ENCODE peak calls at places on chromosomes 6 and 20, in five cellular contexts. Q is MM.1S, P is GM23338, G is SK-N-SH, B is HCT116. S is an unnamed sample.
A peak's percentile ranks its signal among the peaks of the same experiment; 100 is the strongest.

GRCh38 chr6:56343295-56343694 is 95.9 kb upstream of the COL21A1 start:
- DNase-seq in Q (no peak), G (peak; percentile 11), B (no peak), P (no peak), S (no peak)

GRCh38 chr6:55758156-55758942 is 117.0 kb downstream of the BMP5 start:
- DNase-seq in G (no peak), P (no peak), Q (no peak), B (no peak), S (no peak)

GRCh38 chr20:45867811-45868176 is 10.4 kb downstream of the ZSWIM3 start:
- DNase-seq in B (no peak), G (no peak), P (no peak), Q (no peak), S (no peak)

GRCh38 chr6:148109732-148110131 is 232.9 kb upstream of the SASH1 start:
- DNase-seq in B (no peak), P (no peak), G (no peak), Q (no peak), S (no peak)

GRCh38 chr6:26240981-26241770 is 123.8 kb upstream of the BTN3A2 start:
- DNase-seq in B (no peak), Q (no peak), G (no peak), P (peak; percentile 65), S (peak; percentile 45)

GRCh38 chr20:54550776-54551396 is 75.5 kb downstream of the DOK5 start:
- DNase-seq in G (no peak), Q (no peak), B (no peak), P (no peak), S (no peak)

GRCh38 chr20:54469952-54470351 is 5.4 kb upstream of the DOK5 start:
- DNase-seq in P (no peak), Q (no peak), B (no peak), G (no peak), S (no peak)

GRCh38 chr6:89048286-89048923 is 32.1 kb upstream of the PNRC1 start:
- DNase-seq in P (peak; percentile 35), G (no peak), B (no peak), Q (no peak), S (no peak)

GRCh38 chr6:158497620-158498019 is 62.3 kb upstream of the TMEM181 start:
- DNase-seq in P (no peak), G (no peak), Q (no peak), B (no peak), S (peak; percentile 15)

GRCh38 chr6:143506199-143506598 is 5.3 kb downstream of the FUCA2 start:
- DNase-seq in Q (no peak), B (no peak), G (no peak), P (no peak), S (no peak)

GRCh38 chr20:19256085-19256484 is 43.6 kb downstream of the SLC24A3 start:
- DNase-seq in G (no peak), B (no peak), P (no peak), Q (no peak), S (no peak)

GRCh38 chr6:23659125-23659524 is 466.9 kb upstream of the NRSN1 start:
- DNase-seq in P (peak; percentile 77), B (no peak), G (peak; percentile 52), Q (no peak), S (peak; percentile 72)

GRCh38 chr6:72042088-72042487 is 155.7 kb downstream of the RIMS1 start:
- DNase-seq in B (no peak), G (no peak), P (no peak), Q (no peak), S (peak; percentile 9)

GRCh38 chr6:128914051-128914450 is 31.1 kb downstream of the LAMA2 start:
- DNase-seq in B (no peak), P (no peak), G (no peak), Q (no peak), S (no peak)

GRCh38 chr6:43060034-43060754 is 763 bp downstream of the KLC4 start:
- DNase-seq in G (no peak), Q (no peak), P (peak; percentile 66), B (no peak), S (no peak)

GRCh38 chr6:125829433-125829832 is 38.7 kb downstream of the NCOA7 start:
- DNase-seq in P (no peak), B (no peak), Q (no peak), G (no peak), S (no peak)

GRCh38 chr6:15962449-15962764 is 166.5 kb upstream of the MYLIP start:
- DNase-seq in G (no peak), P (peak; percentile 2), B (no peak), Q (no peak), S (no peak)

GRCh38 chr6:135286962-135287525 is 105.9 kb downstream of the MYB start:
- DNase-seq in B (no peak), G (no peak), P (no peak), Q (no peak), S (no peak)

GRCh38 chr6:116764961-116765841 is at the start of gene FAM162B:
- DNase-seq in G (peak; percentile 69), B (no peak), Q (no peak), P (peak; percentile 75), S (peak; percentile 73)

GRCh38 chr6:66183982-66184555 is 477.0 kb upstream of the EYS start:
- DNase-seq in Q (no peak), G (no peak), P (no peak), B (no peak), S (no peak)

GRCh38 chr6:19333936-19334335 is 503.2 kb upstream of the ID4 start:
- DNase-seq in B (no peak), P (no peak), G (no peak), Q (no peak), S (no peak)

GRCh38 chr6:134374486-134374885 is 56.6 kb upstream of the SGK1 start:
- DNase-seq in B (no peak), Q (no peak), P (no peak), G (no peak), S (no peak)

GRCh38 chr6:126907312-126907711 is 211.2 kb upstream of the RSPO3 start:
- DNase-seq in Q (no peak), B (no peak), P (no peak), G (no peak), S (no peak)

GRCh38 chr6:149035806-149036205 is 281.7 kb upstream of the TAB2 start:
- DNase-seq in Q (no peak), B (no peak), P (no peak), G (no peak), S (no peak)

GRCh38 chr6:136751478-136751956 is 40.8 kb downstream of the MAP3K5 start:
- DNase-seq in B (no peak), G (no peak), P (no peak), Q (peak; percentile 80), S (no peak)

GRCh38 chr6:147651249-147652063 is 143.0 kb downstream of the SAMD5 start:
- DNase-seq in B (no peak), P (peak; percentile 23), Q (no peak), G (no peak), S (peak; percentile 28)

GRCh38 chr20:10490706-10491105 is 55.6 kb downstream of the SLX4IP start:
- DNase-seq in B (no peak), Q (no peak), P (peak; percentile 60), G (no peak), S (peak; percentile 44)

GRCh38 chr6:90078513-90079289 is 184.4 kb downstream of the GJA10 start:
- DNase-seq in G (no peak), B (no peak), P (peak; percentile 27), Q (no peak), S (no peak)

GRCh38 chr6:158611600-158612041 is 32.9 kb downstream of the DYNLT1 start:
- DNase-seq in B (no peak), P (peak; percentile 98), Q (no peak), G (no peak), S (peak; percentile 45)

GRCh38 chr20:5085380-5085779 is 34.4 kb downstream of the PCNA start:
- DNase-seq in G (no peak), B (no peak), Q (no peak), P (no peak), S (no peak)

GRCh38 chr6:117502580-117502979 is 20.1 kb downstream of the DCBLD1 start:
- DNase-seq in P (no peak), Q (no peak), G (no peak), B (no peak), S (no peak)

DNA sequence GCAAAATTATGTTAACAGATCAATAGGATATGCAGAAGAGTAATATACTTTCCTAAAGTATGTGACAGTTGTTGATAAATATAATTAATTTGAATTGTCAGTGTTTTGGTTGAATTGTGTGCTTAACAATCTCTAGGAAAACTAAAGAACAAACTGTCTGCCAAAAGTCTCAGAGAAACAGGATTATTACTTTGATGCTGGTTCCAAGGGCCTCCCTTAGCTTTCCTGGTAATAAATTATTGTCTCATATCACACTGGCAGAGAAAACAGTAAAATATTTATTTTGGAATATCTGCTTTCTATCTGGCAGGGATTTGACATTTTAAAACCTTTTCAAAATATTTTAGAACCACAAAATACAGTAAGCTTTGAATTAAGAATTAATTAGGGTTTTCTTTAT is 40.1 kb upstream of the CARMIL1 start:
- DNase-seq in Q (no peak), G (no peak), B (no peak), P (no peak), S (no peak)
- TF ChIP-seq EZH2phosphoT487 in Q (no peak), G (no peak), B (no peak), P (no peak), S (no peak)

GRCh38 chr20:3652646-3653596 is 10.3 kb downstream of the GFRA4 start:
- DNase-seq in P (no peak), G (no peak), B (no peak), Q (peak; percentile 59), S (no peak)
- TF ChIP-seq EZH2phosphoT487 in P (no peak), G (no peak), B (no peak), Q (no peak), S (no peak)

DNA sequence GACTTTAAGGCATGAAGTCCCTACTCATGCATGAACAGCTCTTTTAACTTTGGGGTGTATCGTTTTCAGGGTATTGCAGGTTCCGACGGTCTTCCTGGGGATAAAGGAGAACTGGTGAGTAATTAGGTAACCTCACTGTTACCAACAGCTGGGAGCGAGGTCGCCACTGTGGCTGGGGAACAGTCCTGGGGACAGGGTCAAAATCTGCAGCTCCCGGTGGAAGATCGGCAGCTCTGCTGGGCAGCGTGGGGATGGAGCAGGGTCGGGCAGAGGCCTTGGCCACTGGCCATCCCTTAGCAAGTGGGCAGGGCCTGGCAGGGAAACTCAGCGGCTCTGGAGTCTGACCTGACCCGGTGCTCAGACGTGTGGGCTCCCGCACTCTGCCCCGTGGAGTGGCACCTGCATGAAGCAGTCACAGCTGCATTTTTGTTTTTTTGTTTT is 16.1 kb downstream of the COL9A3 start:
- DNase-seq in G (peak; percentile 69), Q (no peak), B (no peak), P (no peak), S (no peak)
- TF ChIP-seq EZH2phosphoT487 in G (no peak), Q (no peak), B (no peak), P (no peak), S (no peak)

GRCh38 chr20:49914310-49915117 is 815 bp downstream of the SPATA2 start:
- DNase-seq in G (no peak), B (no peak), Q (peak; percentile 31), P (peak; percentile 49), S (peak; percentile 65)
- TF ChIP-seq EZH2phosphoT487 in G (no peak), B (no peak), Q (no peak), P (no peak), S (no peak)

GRCh38 chr20:38831995-38832620 is 26.6 kb downstream of the PPP1R16B start:
- DNase-seq in G (no peak), Q (no peak), B (no peak), P (no peak), S (no peak)

GRCh38 chr20:38835792-38836191 is 30.3 kb downstream of the PPP1R16B start:
- DNase-seq in Q (no peak), P (no peak), G (no peak), B (no peak), S (no peak)

GRCh38 chr20:38834868-38835267 is 29.4 kb downstream of the PPP1R16B start:
- DNase-seq in B (no peak), G (no peak), P (no peak), Q (no peak), S (no peak)

GRCh38 chr20:38833154-38833856 is 27.8 kb downstream of the PPP1R16B start:
- DNase-seq in P (no peak), Q (no peak), B (no peak), G (no peak), S (no peak)

GRCh38 chr20:38833857-38834164 is 28.3 kb downstream of the PPP1R16B start:
- DNase-seq in Q (no peak), G (no peak), B (no peak), P (no peak), S (no peak)
- TF ChIP-seq EZH2phosphoT487 in Q (no peak), G (no peak), B (no peak), P (no peak), S (no peak)